ENCODE peak calls at places on chromosomes 13 and 19, in seven cellular contexts. One of them, this sample, is unnamed.
A peak's percentile ranks its signal among the peaks of the same experiment; 100 is the strongest.

GRCh38 chr13:113562085-113562749 is 22.3 kb upstream of the TFDP1 start:
- DNase-seq in H1: peak; percentile 46
- DNase-seq in H9: peak; percentile 87
- DNase-seq in neuronal stem cell: peak; percentile 65
- DNase-seq in mesenchymal stem cell: peak; percentile 76
- DNase-seq in IMR-90: peak; percentile 76
- DNase-seq in mesendoderm: peak; percentile 86
- DNase-seq in this sample: peak; percentile 67

GRCh38 chr13:51612867-51613266 is 28.6 kb downstream of the WDFY2 start:
- DNase-seq in mesendoderm: no peak
- DNase-seq in H9: no peak
- DNase-seq in mesenchymal stem cell: no peak
- DNase-seq in IMR-90: no peak
- DNase-seq in H1: no peak
- DNase-seq in neuronal stem cell: no peak
- DNase-seq in this sample: no peak

GRCh38 chr13:94711561-94712286 is 621 bp downstream of the SOX21 start:
- DNase-seq in H1: no peak
- DNase-seq in H9: peak; percentile 54
- DNase-seq in mesendoderm: peak; percentile 59
- DNase-seq in neuronal stem cell: no peak
- DNase-seq in IMR-90: no peak
- DNase-seq in mesenchymal stem cell: peak; percentile 33
- DNase-seq in this sample: peak; percentile 26

GRCh38 chr13:40220299-40220935 is 446.0 kb downstream of the FOXO1 start:
- DNase-seq in IMR-90: no peak
- DNase-seq in H1: no peak
- DNase-seq in mesendoderm: no peak
- DNase-seq in mesenchymal stem cell: peak; percentile 13
- DNase-seq in neuronal stem cell: no peak
- DNase-seq in H9: no peak
- DNase-seq in this sample: peak; percentile 62

GRCh38 chr13:109785141-109785891 is 1.1 kb downstream of the IRS2 start:
- DNase-seq in IMR-90: peak; percentile 57
- DNase-seq in H9: peak; percentile 42
- DNase-seq in mesenchymal stem cell: peak; percentile 69
- DNase-seq in mesendoderm: peak; percentile 68
- DNase-seq in H1: no peak
- DNase-seq in neuronal stem cell: no peak
- DNase-seq in this sample: peak; percentile 40

GRCh38 chr13:44786724-44787123 is 202.5 kb downstream of the NUFIP1 start:
- DNase-seq in neuronal stem cell: no peak
- DNase-seq in mesendoderm: no peak
- DNase-seq in H1: no peak
- DNase-seq in mesenchymal stem cell: no peak
- DNase-seq in IMR-90: no peak
- DNase-seq in H9: no peak
- DNase-seq in this sample: no peak

GRCh38 chr19:35963514-35963913 is 27.3 kb downstream of the LRFN3 start:
- DNase-seq in neuronal stem cell: peak; percentile 69
- DNase-seq in H9: peak; percentile 76
- DNase-seq in mesenchymal stem cell: peak; percentile 68
- DNase-seq in mesendoderm: peak; percentile 76
- DNase-seq in IMR-90: peak; percentile 56
- DNase-seq in H1: no peak
- DNase-seq in this sample: peak; percentile 44

GRCh38 chr19:7663711-7664110 is 5.1 kb upstream of the RETN start:
- DNase-seq in H9: no peak
- DNase-seq in IMR-90: no peak
- DNase-seq in neuronal stem cell: no peak
- DNase-seq in mesenchymal stem cell: no peak
- DNase-seq in H1: no peak
- DNase-seq in mesendoderm: no peak
- DNase-seq in this sample: no peak

GRCh38 chr13:33445024-33445423 is 159.5 kb upstream of the STARD13 start:
- DNase-seq in mesendoderm: no peak
- DNase-seq in mesenchymal stem cell: no peak
- DNase-seq in neuronal stem cell: no peak
- DNase-seq in H1: no peak
- DNase-seq in H9: no peak
- DNase-seq in IMR-90: no peak
- DNase-seq in this sample: peak; percentile 11

GRCh38 chr13:28429685-28430290 is 65.1 kb downstream of the FLT1 start:
- DNase-seq in H9: peak; percentile 87
- DNase-seq in neuronal stem cell: no peak
- DNase-seq in mesendoderm: peak; percentile 92
- DNase-seq in mesenchymal stem cell: peak; percentile 44
- DNase-seq in IMR-90: peak; percentile 60
- DNase-seq in H1: peak; percentile 76
- DNase-seq in this sample: no peak

GRCh38 chr13:109976206-109976997 is 190.0 kb upstream of the IRS2 start:
- DNase-seq in mesenchymal stem cell: no peak
- DNase-seq in H1: no peak
- DNase-seq in IMR-90: no peak
- DNase-seq in neuronal stem cell: no peak
- DNase-seq in H9: no peak
- DNase-seq in mesendoderm: peak; percentile 40
- DNase-seq in this sample: no peak

GRCh38 chr13:48487968-48488367 is 44.9 kb downstream of the RCBTB2 start:
- DNase-seq in H9: no peak
- DNase-seq in IMR-90: no peak
- DNase-seq in mesenchymal stem cell: no peak
- DNase-seq in H1: no peak
- DNase-seq in mesendoderm: no peak
- DNase-seq in neuronal stem cell: no peak
- DNase-seq in this sample: no peak

DNA sequence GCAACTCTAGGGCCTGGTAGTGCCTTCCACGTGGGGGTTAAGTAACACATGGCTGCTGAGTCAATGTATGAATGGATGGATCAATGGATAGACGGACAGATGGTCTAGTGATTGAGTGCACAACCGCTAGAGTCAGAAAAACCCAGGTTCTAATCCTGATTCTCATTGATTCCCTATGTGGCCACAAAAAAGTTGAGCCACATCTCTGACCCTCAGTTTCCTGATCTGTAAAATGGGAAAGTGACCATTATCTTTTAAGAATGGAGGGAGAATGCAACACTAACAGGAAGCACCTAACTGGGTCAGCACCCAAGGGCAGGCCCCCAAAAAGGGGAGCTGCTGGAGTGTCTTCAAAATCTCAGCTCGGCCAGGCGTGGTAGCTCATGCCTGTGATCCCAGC is 2.6 kb downstream of the SMIM7 start:
- DNase-seq in H1: no peak
- DNase-seq in mesendoderm: no peak
- DNase-seq in IMR-90: no peak
- DNase-seq in H9: no peak
- DNase-seq in neuronal stem cell: no peak
- DNase-seq in mesenchymal stem cell: no peak
- DNase-seq in this sample: no peak
- H3K79me1 ChIP-seq in H1: peaks cover 13% of the 10 kb centered on the region
- H3K79me1 ChIP-seq in mesendoderm: peaks cover 15% of the 10 kb centered on the region
- H3K79me1 ChIP-seq in IMR-90: peaks cover 38% of the 10 kb centered on the region
- H3K79me1 ChIP-seq in H9: peaks cover 10% of the 10 kb centered on the region
- H3K79me1 ChIP-seq in neuronal stem cell: peaks cover 16% of the 10 kb centered on the region
- H3K79me1 ChIP-seq in mesenchymal stem cell: peaks cover 42% of the 10 kb centered on the region
- H3K79me1 ChIP-seq in this sample: peaks cover 13% of the 10 kb centered on the region

GRCh38 chr19:5905072-5905778 is 553 bp downstream of the VMAC start:
- DNase-seq in neuronal stem cell: no peak
- DNase-seq in mesendoderm: no peak
- DNase-seq in mesenchymal stem cell: no peak
- DNase-seq in IMR-90: no peak
- DNase-seq in H9: no peak
- DNase-seq in H1: no peak
- DNase-seq in this sample: no peak
- H3K4me2 ChIP-seq in neuronal stem cell: peak overlapping the region; percentile 97
- H3K4me2 ChIP-seq in mesendoderm: peak overlapping the region; percentile 83
- H3K4me2 ChIP-seq in mesenchymal stem cell: peak overlapping the region; percentile 88
- H3K4me2 ChIP-seq in IMR-90: peak overlapping the region; percentile 100
- H3K4me2 ChIP-seq in H9: peak overlapping the region; percentile 34
- H3K4me2 ChIP-seq in H1: peak overlapping the region; percentile 58
- H3K4me2 ChIP-seq in this sample: peak overlapping the region; percentile 80

GRCh38 chr13:103134271-103134670 is 68.1 kb upstream of the SLC10A2 start:
- DNase-seq in H1: no peak
- DNase-seq in IMR-90: no peak
- DNase-seq in mesendoderm: no peak
- DNase-seq in neuronal stem cell: no peak
- DNase-seq in mesenchymal stem cell: no peak
- DNase-seq in H9: no peak
- DNase-seq in this sample: no peak

GRCh38 chr13:103130681-103131210 is 64.5 kb upstream of the SLC10A2 start:
- DNase-seq in H9: no peak
- DNase-seq in mesenchymal stem cell: no peak
- DNase-seq in H1: no peak
- DNase-seq in neuronal stem cell: no peak
- DNase-seq in mesendoderm: no peak
- DNase-seq in IMR-90: no peak
- DNase-seq in this sample: no peak

GRCh38 chr13:103133551-103133950 is 67.3 kb upstream of the SLC10A2 start:
- DNase-seq in H1: no peak
- DNase-seq in mesenchymal stem cell: no peak
- DNase-seq in mesendoderm: no peak
- DNase-seq in neuronal stem cell: no peak
- DNase-seq in H9: no peak
- DNase-seq in IMR-90: no peak
- DNase-seq in this sample: no peak
- H3K23ac ChIP-seq in H1: no peak overlapping the region
- H3K23ac ChIP-seq in mesenchymal stem cell: no peak overlapping the region
- H3K23ac ChIP-seq in mesendoderm: no peak overlapping the region
- H3K23ac ChIP-seq in neuronal stem cell: no peak overlapping the region
- H3K23ac ChIP-seq in H9: no peak overlapping the region
- H3K23ac ChIP-seq in IMR-90: no peak overlapping the region
- H3K23ac ChIP-seq in this sample: no peak overlapping the region

GRCh38 chr13:43376596-43376995 is 353.2 kb downstream of the DNAJC15 start:
- DNase-seq in neuronal stem cell: no peak
- DNase-seq in mesendoderm: no peak
- DNase-seq in H1: no peak
- DNase-seq in H9: no peak
- DNase-seq in mesenchymal stem cell: no peak
- DNase-seq in IMR-90: no peak
- DNase-seq in this sample: no peak

GRCh38 chr13:43374621-43375020 is 351.2 kb downstream of the DNAJC15 start:
- DNase-seq in mesendoderm: no peak
- DNase-seq in neuronal stem cell: no peak
- DNase-seq in mesenchymal stem cell: peak; percentile 37
- DNase-seq in H1: no peak
- DNase-seq in IMR-90: peak; percentile 64
- DNase-seq in H9: no peak
- DNase-seq in this sample: no peak

GRCh38 chr13:43379738-43380137 is 356.4 kb downstream of the DNAJC15 start:
- DNase-seq in H9: no peak
- DNase-seq in H1: no peak
- DNase-seq in IMR-90: no peak
- DNase-seq in mesendoderm: no peak
- DNase-seq in mesenchymal stem cell: no peak
- DNase-seq in neuronal stem cell: no peak
- DNase-seq in this sample: no peak

GRCh38 chr13:43377149-43377548 is 353.8 kb downstream of the DNAJC15 start:
- DNase-seq in mesenchymal stem cell: no peak
- DNase-seq in mesendoderm: no peak
- DNase-seq in neuronal stem cell: no peak
- DNase-seq in H1: no peak
- DNase-seq in H9: no peak
- DNase-seq in IMR-90: peak; percentile 10
- DNase-seq in this sample: no peak

DNA sequence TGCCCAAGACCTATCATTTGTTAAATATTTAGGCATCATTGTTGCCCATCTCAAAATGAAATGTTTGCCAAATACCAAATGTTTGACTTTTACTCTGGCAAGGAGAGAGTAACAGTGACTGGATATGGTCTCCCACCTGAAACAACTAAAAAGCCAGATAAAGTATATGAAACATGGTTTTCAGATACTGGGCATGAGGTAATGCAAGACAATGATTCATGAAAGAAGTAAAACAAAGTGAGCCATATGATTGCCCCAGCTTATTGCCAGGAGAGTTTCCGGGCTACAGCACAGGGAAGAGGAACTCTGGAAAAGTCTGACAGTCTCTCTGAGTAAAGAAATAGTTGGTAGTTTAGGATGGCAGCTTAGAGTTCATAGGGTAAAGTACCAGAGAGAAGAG is 354.6 kb downstream of the DNAJC15 start:
- DNase-seq in H1: no peak
- DNase-seq in mesenchymal stem cell: no peak
- DNase-seq in mesendoderm: no peak
- DNase-seq in neuronal stem cell: no peak
- DNase-seq in IMR-90: peak; percentile 65
- DNase-seq in H9: no peak
- DNase-seq in this sample: no peak
- H3K79me1 ChIP-seq in H1: no peaks in the 10 kb centered on the region
- H3K79me1 ChIP-seq in mesenchymal stem cell: no peaks in the 10 kb centered on the region
- H3K79me1 ChIP-seq in mesendoderm: no peaks in the 10 kb centered on the region
- H3K79me1 ChIP-seq in neuronal stem cell: no peaks in the 10 kb centered on the region
- H3K79me1 ChIP-seq in IMR-90: no peaks in the 10 kb centered on the region
- H3K79me1 ChIP-seq in H9: no peaks in the 10 kb centered on the region
- H3K79me1 ChIP-seq in this sample: no peaks in the 10 kb centered on the region

This sample was measured in trophoblast cell.